ENCODE peak calls at places on chromosome 10, in four cellular contexts. Y, Z, B and G are unnamed samples.

GRCh38 chr10:69287181-69287580 is 8.9 kb downstream of the HK1 start:
- DNase-seq in Y (no peak), Z (no peak), B (no peak), G (no peak)

GRCh38 chr10:35378547-35379210 is 42.4 kb downstream of the CCNY start:
- DNase-seq in Y (peak), Z (no peak), B (no peak), G (no peak)

GRCh38 chr10:34794835-34795234 is 20.3 kb downstream of the PARD3 start:
- DNase-seq in Y (no peak), Z (no peak), B (no peak), G (no peak)

GRCh38 chr10:128898133-128898915 is 568.7 kb upstream of the MGMT start:
- DNase-seq in Y (no peak), Z (peak), B (no peak), G (no peak)

GRCh38 chr10:30079423-30079822 is 20.0 kb upstream of the JCAD start:
- DNase-seq in Y (no peak), Z (no peak), B (no peak), G (no peak)

GRCh38 chr10:44982114-44982460 is 3.5 kb upstream of the DEPP1 start:
- DNase-seq in Y (no peak), Z (no peak), B (no peak), G (no peak)

GRCh38 chr10:116268976-116269375 is 4.0 kb downstream of the GFRA1 start:
- DNase-seq in Y (no peak), Z (no peak), B (no peak), G (no peak)

GRCh38 chr10:33706746-33707145 is 372.3 kb upstream of the NRP1 start:
- DNase-seq in Y (no peak), Z (no peak), B (no peak), G (no peak)

GRCh38 chr10:78535716-78536218 is 502.1 kb downstream of the RPS24 start:
- DNase-seq in Y (no peak), Z (no peak), B (no peak), G (no peak)

GRCh38 chr10:71209324-71210030 is 2.9 kb upstream of the UNC5B start:
- DNase-seq in Y (no peak), Z (no peak), B (no peak), G (no peak)

GRCh38 chr10:78756604-78757442 is 311.9 kb upstream of the ZMIZ1 start:
- DNase-seq in Y (no peak), Z (peak), B (no peak), G (no peak)

GRCh38 chr10:87619705-87620104 is 40.0 kb upstream of the PAPSS2 start:
- DNase-seq in Y (no peak), Z (no peak), B (no peak), G (no peak)

GRCh38 chr10:46520381-46520780 is 36.1 kb downstream of the GPRIN2 start:
- DNase-seq in Y (no peak), Z (no peak), B (no peak), G (peak)

GRCh38 chr10:34850558-34850957 is 35.5 kb upstream of the PARD3 start:
- DNase-seq in Y (no peak), Z (no peak), B (no peak), G (no peak)

GRCh38 chr10:45552476-45552875 is 120.1 kb downstream of the ZFAND4 start:
- DNase-seq in Y (no peak), Z (no peak), B (no peak), G (no peak)

GRCh38 chr10:124320778-124321432 is 97.8 kb downstream of the OAT start:
- DNase-seq in Y (no peak), Z (peak), B (no peak), G (no peak)

GRCh38 chr10:110556993-110557601 is 10.4 kb upstream of the SMC3 start:
- DNase-seq in Y (peak), Z (peak), B (peak), G (peak)

GRCh38 chr10:112953075-112953501 is 3.0 kb downstream of the TCF7L2 start:
- DNase-seq in Y (no peak), Z (peak), B (no peak), G (peak)

GRCh38 chr10:102629661-102630614 is 14.3 kb upstream of the TRIM8 start:
- DNase-seq in Y (no peak), Z (peak), B (no peak), G (peak)

GRCh38 chr10:6669269-6669859 is 89.3 kb upstream of the PRKCQ start:
- DNase-seq in Y (no peak), Z (peak), B (no peak), G (no peak)

GRCh38 chr10:20855398-20856038 is 41.6 kb downstream of the NEBL start:
- DNase-seq in Y (no peak), Z (peak), B (peak), G (no peak)

GRCh38 chr10:72455889-72456588 is 101.3 kb upstream of the DNAJB12 start:
- DNase-seq in Y (no peak), Z (peak), B (no peak), G (no peak)

GRCh38 chr10:124650820-124651401 is 93.3 kb downstream of the FAM53B start:
- DNase-seq in Y (no peak), Z (no peak), B (no peak), G (no peak)

GRCh38 chr10:51832652-51833383 is 133.4 kb upstream of the CSTF2T start:
- DNase-seq in Y (peak), Z (peak), B (no peak), G (no peak)

GRCh38 chr10:25633542-25633941 is 300.5 kb upstream of the MYO3A start:
- DNase-seq in Y (no peak), Z (no peak), B (no peak), G (no peak)

GRCh38 chr10:103578782-103579382 is 85.4 kb downstream of the NEURL1 start:
- DNase-seq in Y (no peak), Z (no peak), B (no peak), G (no peak)

GRCh38 chr10:21195149-21195731 is 298.1 kb upstream of the NEBL start:
- DNase-seq in Y (no peak), Z (no peak), B (no peak), G (no peak)

GRCh38 chr10:51083280-51083986 is 9.1 kb downstream of the PRKG1 start:
- DNase-seq in Y (no peak), Z (peak), B (no peak), G (peak)